ENCODE peak calls at places on chromosomes 3 and 15, in four cellular contexts. H, C, T and W are unnamed samples. For H3K36me3 and H3K9me3, the result is how much of the 10 kb centered on the place peaks cover.

GRCh38 chr3:129567176-129567705 is 24.3 kb downstream of the H1-8 start:
- DNase-seq in H (no peak), C (no peak), T (no peak), W (no peak)

GRCh38 chr3:35772364-35773009 is 133.2 kb downstream of the ARPP21 start:
- DNase-seq in H (no peak), C (no peak), T (no peak), W (no peak)

GRCh38 chr3:191136347-191136746 is 62.7 kb upstream of the OSTN start:
- DNase-seq in H (peak), C (no peak), T (no peak), W (no peak)

GRCh38 chr3:145904138-145904537 is 256.8 kb downstream of the PLOD2 start:
- DNase-seq in H (no peak), C (no peak), T (no peak), W (no peak)

GRCh38 chr3:191648787-191649186 is 187.8 kb downstream of the PYDC2 start:
- DNase-seq in H (no peak), C (no peak), T (no peak), W (no peak)

GRCh38 chr15:49815937-49816336 is 195.1 kb downstream of the DTWD1 start:
- DNase-seq in H (peak), C (peak), T (peak), W (no peak)

GRCh38 chr15:99537344-99537743 is 28.4 kb upstream of the MEF2A start:
- DNase-seq in H (peak), C (no peak), T (peak), W (no peak)

GRCh38 chr15:93048759-93049161 is 40.3 kb downstream of the RGMA start:
- DNase-seq in H (no peak), C (no peak), T (no peak), W (peak)

GRCh38 chr3:111768571-111769100 is 90.4 kb upstream of the PHLDB2 start:
- DNase-seq in H (peak), C (peak), T (no peak), W (no peak)

GRCh38 chr3:31391150-31391549 is 141.6 kb upstream of the STT3B start:
- DNase-seq in H (no peak), C (no peak), T (no peak), W (no peak)

GRCh38 chr3:14458434-14459280 is 56.3 kb downstream of the SLC6A6 start:
- DNase-seq in H (no peak), C (no peak), T (peak), W (no peak)

GRCh38 chr3:47578691-47579632 is at the start of gene CSPG5:
- DNase-seq in H (no peak), C (peak), T (no peak), W (no peak)

GRCh38 chr15:92059036-92059970 is 205.8 kb downstream of the SLCO3A1 start:
- DNase-seq in H (no peak), C (no peak), T (no peak), W (no peak)

GRCh38 chr3:170037463-170038433 is at the start of gene GPR160:
- DNase-seq in H (peak), C (peak), T (peak), W (peak)

GRCh38 chr15:80732148-80732547 is 37.0 kb downstream of the ABHD17C start:
- DNase-seq in H (no peak), C (no peak), T (no peak), W (no peak)

GRCh38 chr3:23301817-23302216 is 98.7 kb downstream of the UBE2E2 start:
- DNase-seq in H (no peak), C (no peak), T (no peak), W (no peak)

GRCh38 chr15:74829991-74830390 is 3.6 kb downstream of the CPLX3 start:
- DNase-seq in H (no peak), C (no peak), T (no peak), W (no peak)

GRCh38 chr3:24136624-24137310 is 191.7 kb downstream of the NR1D2 start:
- DNase-seq in H (peak), C (no peak), T (no peak), W (no peak)

GRCh38 chr3:152309031-152309430 is 40.3 kb downstream of the MBNL1 start:
- DNase-seq in H (no peak), C (no peak), T (no peak), W (no peak)

GRCh38 chr3:12815719-12816118 is 19.2 kb downstream of the CAND2 start:
- DNase-seq in H (no peak), C (no peak), T (no peak), W (no peak)

GRCh38 chr3:185982632-185983031 is 44.8 kb upstream of the TRA2B start:
- DNase-seq in H (no peak), C (no peak), T (no peak), W (no peak)

GRCh38 chr3:138051946-138052802 is 42.2 kb downstream of the CLDN18 start:
- DNase-seq in H (peak), C (peak), T (no peak), W (peak)

GRCh38 chr3:120173056-120173675 is 78.9 kb upstream of the GSK3B start:
- DNase-seq in H (peak), C (no peak), T (no peak), W (no peak)

GRCh38 chr3:113498221-113499005 is 16.5 kb downstream of the SPICE1 start:
- DNase-seq in H (peak), C (no peak), T (no peak), W (no peak)

GRCh38 chr3:151178208-151178845 is 24.7 kb downstream of the GPR171 start:
- DNase-seq in H (no peak), C (peak), T (no peak), W (no peak)

GRCh38 chr15:59689626-59690236 is 611 bp upstream of the BNIP2 start:
- DNase-seq in H (peak), C (peak), T (peak), W (peak)

GRCh38 chr3:138944136-138944658 is 2.7 kb downstream of the FOXL2 start:
- DNase-seq in H (no peak), C (no peak), T (no peak), W (no peak)

GRCh38 chr3:48405343-48405881 is 24.5 kb downstream of the PLXNB1 start:
- DNase-seq in H (no peak), C (no peak), T (peak), W (peak)

GRCh38 chr3:38117163-38117716 is 19.7 kb downstream of the ACAA1 start:
- DNase-seq in H (no peak), C (no peak), T (peak), W (peak)

GRCh38 chr3:45480218-45480617 is 91.8 kb downstream of the LARS2 start:
- DNase-seq in H (no peak), C (peak), T (no peak), W (no peak)
- H3K36me3 ChIP-seq in H (under half), C (under half), T (under half), W (under half)

GRCh38 chr3:106446271-106446670 is 577.5 kb upstream of the CBLB start:
- DNase-seq in H (no peak), C (no peak), T (no peak), W (no peak)
- H3K9me3 ChIP-seq in H (under half), C (under half), T (under half), W (under half)

DNA sequence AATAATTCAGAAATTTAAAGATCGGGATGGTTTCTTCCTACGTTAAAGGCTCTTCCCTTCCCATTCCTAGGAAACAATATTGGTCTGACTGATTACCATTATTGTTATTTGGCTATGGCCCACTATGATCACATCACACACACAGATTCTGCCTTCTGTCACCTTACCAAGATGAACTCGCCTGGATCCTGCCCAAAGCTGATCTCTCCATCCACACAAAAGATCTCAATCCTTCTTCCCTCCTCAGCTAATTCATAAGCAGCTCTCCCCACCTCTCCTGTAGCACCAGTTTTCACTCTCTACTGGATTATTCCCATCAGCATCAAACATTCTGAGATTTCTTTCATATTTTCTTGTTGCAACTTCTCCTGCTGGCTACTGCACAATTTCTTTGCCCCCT is 25.0 kb downstream of the PLCL2 start:
- DNase-seq in H (no peak), C (no peak), T (no peak), W (no peak)
- TF ChIP-seq CTCF in H (no peak), C (no peak), T (no peak), W (no peak)

DNA sequence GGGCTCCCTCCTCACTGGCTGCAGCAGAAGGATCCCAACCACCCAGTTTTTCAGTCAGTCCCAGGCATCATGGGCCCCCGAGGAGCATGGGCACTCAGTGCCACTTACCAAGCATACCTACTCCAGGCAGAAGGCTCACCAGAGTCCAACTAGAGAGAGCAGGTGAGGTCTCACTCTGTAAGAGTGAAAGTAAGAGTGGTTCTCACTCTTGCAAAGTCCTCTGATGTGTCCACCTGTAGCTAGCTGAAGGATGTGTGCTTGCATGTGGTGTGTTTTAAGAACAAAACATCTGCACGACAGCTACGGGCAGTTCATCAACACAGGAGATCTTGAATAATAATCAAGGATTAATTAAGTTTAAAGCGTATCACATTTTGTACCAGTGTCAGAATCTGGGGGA is 49.7 kb downstream of the CCK start:
- DNase-seq in H (no peak), C (no peak), T (no peak), W (no peak)
- H3K36me3 ChIP-seq in H (under half), C (under half), T (under half), W (under half)